ENCODE peak calls at places on chromosomes 6 and 20, in six cellular contexts. H is IMR-90, S is neuronal stem cell, P is mesenchymal stem cell, K is mesendoderm, F is H1. B is an unnamed sample.

GRCh38 chr6:73580247-73581149 is 59.7 kb upstream of the EEF1A1 start:
- DNase-seq in F (peak), H (peak), K (peak), P (peak), S (peak), B (peak)

GRCh38 chr6:1027109-1027794 is 284.6 kb upstream of the FOXQ1 start:
- DNase-seq in P (peak), K (peak), S (no peak), H (peak), F (no peak), B (no peak)

GRCh38 chr6:30061766-30062458 is 847 bp downstream of the POLR1H start:
- DNase-seq in H (peak), K (peak), S (no peak), F (no peak), P (peak), B (no peak)

GRCh38 chr6:135451617-135452190 is 45.8 kb downstream of the AHI1 start:
- DNase-seq in P (peak), H (peak), F (no peak), S (peak), K (peak), B (no peak)

GRCh38 chr6:27138837-27139752 is 108.4 kb upstream of the PRSS16 start:
- DNase-seq in S (peak), K (peak), H (peak), P (peak), F (peak), B (peak)

GRCh38 chr6:122530440-122531046 is 58.9 kb upstream of the SERINC1 start:
- DNase-seq in K (peak), P (peak), S (peak), H (peak), F (peak), B (peak)

GRCh38 chr6:111981441-111981840 is 72.5 kb upstream of the CCN6 start:
- DNase-seq in K (no peak), S (no peak), P (no peak), H (no peak), F (no peak), B (no peak)

GRCh38 chr20:64049060-64049886 is at the start of gene SOX18:
- DNase-seq in H (peak), F (no peak), P (peak), S (no peak), K (peak), B (peak)

GRCh38 chr6:90701146-90701781 is 114.4 kb upstream of the MAP3K7 start:
- DNase-seq in P (no peak), S (no peak), K (peak), F (peak), H (no peak), B (peak)

GRCh38 chr20:5073154-5074049 is 46.4 kb downstream of the PCNA start:
- DNase-seq in F (no peak), H (peak), S (no peak), K (peak), P (peak), B (no peak)

GRCh38 chr6:22575190-22575589 is 5.8 kb downstream of the HDGFL1 start:
- DNase-seq in K (no peak), P (peak), S (no peak), F (no peak), H (peak), B (no peak)

GRCh38 chr6:154532426-154532825 is 21.9 kb upstream of the CNKSR3 start:
- DNase-seq in P (no peak), F (no peak), H (no peak), S (no peak), K (no peak), B (no peak)

GRCh38 chr20:47989957-47990356 is 204.7 kb upstream of the SULF2 start:
- DNase-seq in P (peak), S (no peak), F (no peak), H (no peak), K (no peak), B (no peak)

GRCh38 chr6:117449549-117450439 is 24.1 kb upstream of the ROS1 start:
- DNase-seq in F (no peak), S (peak), H (peak), P (peak), K (peak), B (peak)

GRCh38 chr20:1718604-1719384 is 61.2 kb upstream of the SIRPG start:
- DNase-seq in H (peak), K (no peak), F (no peak), P (no peak), S (no peak), B (no peak)

GRCh38 chr6:161303628-161304340 is 29.9 kb upstream of the AGPAT4 start:
- DNase-seq in H (peak), P (no peak), K (no peak), F (no peak), S (no peak), B (peak)

GRCh38 chr6:11919771-11920440 is 92.2 kb upstream of the HIVEP1 start:
- DNase-seq in F (no peak), K (no peak), H (no peak), P (peak), S (no peak), B (peak)

GRCh38 chr6:18533793-18534192 is 146.6 kb downstream of the RNF144B start:
- DNase-seq in H (no peak), P (no peak), K (peak), F (no peak), S (no peak), B (peak)

GRCh38 chr6:139409026-139409425 is 34.6 kb upstream of the CITED2 start:
- DNase-seq in H (peak), S (no peak), F (no peak), K (peak), P (no peak), B (peak)

GRCh38 chr6:167707686-167708500 is 118.8 kb upstream of the AFDN start:
- DNase-seq in H (no peak), F (no peak), K (no peak), S (no peak), P (no peak), B (peak)

GRCh38 chr6:112298021-112298745 is 43.8 kb upstream of the LAMA4 start:
- DNase-seq in F (no peak), K (no peak), H (peak), S (no peak), P (peak), B (peak)

GRCh38 chr20:57432874-57433491 is 41.8 kb downstream of the RBM38 start:
- DNase-seq in F (no peak), P (peak), K (no peak), S (no peak), H (no peak), B (no peak)

GRCh38 chr6:76779068-76779467 is 684.2 kb downstream of the HTR1B start:
- DNase-seq in F (no peak), H (no peak), S (no peak), K (peak), P (no peak), B (no peak)

GRCh38 chr6:163620670-163621330 is 206.3 kb downstream of the QKI start:
- DNase-seq in K (no peak), F (no peak), P (no peak), S (no peak), H (peak), B (peak)

GRCh38 chr20:59525500-59526241 is 78.7 kb upstream of the PHACTR3 start:
- DNase-seq in F (no peak), K (peak), S (peak), P (peak), H (peak), B (peak)

GRCh38 chr20:64079273-64080012 is at the start of gene RGS19:
- DNase-seq in F (no peak), K (peak), S (peak), P (no peak), H (peak), B (peak)

GRCh38 chr6:80287607-80288006 is 181.1 kb downstream of the BCKDHB start:
- DNase-seq in S (no peak), F (no peak), H (no peak), K (no peak), P (no peak), B (no peak)

GRCh38 chr6:130743175-130743574 is 84.0 kb upstream of the SMLR1 start:
- DNase-seq in S (peak), F (peak), P (no peak), K (peak), H (no peak), B (no peak)

GRCh38 chr6:150877928-150878327 is 12.4 kb downstream of the MTHFD1L start:
- DNase-seq in K (no peak), S (no peak), H (no peak), P (no peak), F (no peak), B (no peak)

GRCh38 chr6:157514659-157515496 is 133.9 kb downstream of the ZDHHC14 start:
- DNase-seq in P (peak), S (no peak), F (no peak), H (peak), K (peak), B (peak)

GRCh38 chr6:21856096-21856825 is 262.7 kb downstream of the SOX4 start:
- DNase-seq in H (peak), P (peak), K (peak), F (no peak), S (no peak), B (peak)

GRCh38 chr6:106025655-106026054 is 60.5 kb upstream of the PRDM1 start:
- DNase-seq in S (no peak), K (no peak), F (no peak), P (no peak), H (peak), B (no peak)

GRCh38 chr20:31948008-31948407 is 3.8 kb downstream of the PDRG1 start:
- DNase-seq in P (no peak), F (no peak), S (no peak), H (no peak), K (peak), B (no peak)

GRCh38 chr6:130008236-130008873 is 10.0 kb upstream of the L3MBTL3 start:
- DNase-seq in H (no peak), S (no peak), F (no peak), P (no peak), K (no peak), B (no peak)

GRCh38 chr6:27297857-27298730 is 14.0 kb downstream of the POM121L2 start:
- DNase-seq in S (no peak), H (peak), K (peak), P (peak), F (no peak), B (no peak)

GRCh38 chr6:24951831-24952299 is 16.1 kb upstream of the RIPOR2 start:
- DNase-seq in K (no peak), F (no peak), P (no peak), S (no peak), H (no peak), B (no peak)

GRCh38 chr6:82145926-82146452 is 101.6 kb downstream of the IBTK start:
- DNase-seq in K (no peak), P (no peak), F (no peak), H (no peak), S (no peak), B (no peak)

GRCh38 chr6:82144007-82144851 is 103.3 kb downstream of the IBTK start:
- DNase-seq in P (peak), F (no peak), S (no peak), K (peak), H (peak), B (peak)

GRCh38 chr6:82143041-82143481 is 104.5 kb downstream of the IBTK start:
- DNase-seq in F (no peak), H (peak), P (no peak), K (no peak), S (no peak), B (peak)

GRCh38 chr6:82142524-82142923 is 105.0 kb downstream of the IBTK start:
- DNase-seq in S (no peak), H (no peak), F (no peak), P (no peak), K (no peak), B (no peak)

DNA sequence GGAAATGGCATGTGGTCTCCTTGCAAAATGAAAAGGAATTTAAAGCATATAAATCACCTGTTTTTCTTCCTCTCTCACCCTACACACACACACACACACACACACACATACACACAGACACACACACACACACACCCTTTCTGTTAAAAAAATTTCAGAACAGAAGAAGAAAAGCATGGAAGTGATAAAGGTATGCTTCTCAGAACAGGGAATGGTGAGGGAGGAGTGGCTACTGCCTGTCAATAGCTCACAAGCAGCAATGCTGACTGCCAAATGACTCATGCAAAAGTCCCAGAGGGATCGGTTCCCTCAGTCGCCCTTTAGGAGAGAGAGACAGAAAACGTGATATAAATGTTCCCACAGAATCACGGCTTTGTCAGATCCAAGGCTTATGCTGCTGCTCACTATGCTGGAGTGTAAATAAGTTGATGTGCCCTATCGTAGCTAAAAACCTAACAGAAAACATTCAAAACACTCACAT is 102.7 kb downstream of the IBTK start:
- DNase-seq in H (peak), S (no peak), P (peak), F (no peak), K (peak), B (peak)
- H3K4me2 ChIP-seq in H (peak), S (no peak), P (peak), F (no peak), K (no peak), B (no peak)

GRCh38 chr6:143339223-143339622 is 111.3 kb downstream of the ADAT2 start:
- DNase-seq in S (no peak), F (no peak), K (no peak), H (no peak), P (no peak), B (no peak)

GRCh38 chr6:143337201-143337949 is 113.1 kb downstream of the ADAT2 start:
- DNase-seq in F (peak), S (no peak), H (peak), P (peak), K (peak), B (peak)

GRCh38 chr6:143333749-143334520 is 116.6 kb downstream of the ADAT2 start:
- DNase-seq in F (no peak), H (no peak), S (no peak), K (no peak), P (no peak), B (no peak)

GRCh38 chr6:143335865-143336264 is 114.6 kb downstream of the ADAT2 start:
- DNase-seq in K (no peak), H (no peak), F (no peak), P (no peak), S (no peak), B (no peak)

DNA sequence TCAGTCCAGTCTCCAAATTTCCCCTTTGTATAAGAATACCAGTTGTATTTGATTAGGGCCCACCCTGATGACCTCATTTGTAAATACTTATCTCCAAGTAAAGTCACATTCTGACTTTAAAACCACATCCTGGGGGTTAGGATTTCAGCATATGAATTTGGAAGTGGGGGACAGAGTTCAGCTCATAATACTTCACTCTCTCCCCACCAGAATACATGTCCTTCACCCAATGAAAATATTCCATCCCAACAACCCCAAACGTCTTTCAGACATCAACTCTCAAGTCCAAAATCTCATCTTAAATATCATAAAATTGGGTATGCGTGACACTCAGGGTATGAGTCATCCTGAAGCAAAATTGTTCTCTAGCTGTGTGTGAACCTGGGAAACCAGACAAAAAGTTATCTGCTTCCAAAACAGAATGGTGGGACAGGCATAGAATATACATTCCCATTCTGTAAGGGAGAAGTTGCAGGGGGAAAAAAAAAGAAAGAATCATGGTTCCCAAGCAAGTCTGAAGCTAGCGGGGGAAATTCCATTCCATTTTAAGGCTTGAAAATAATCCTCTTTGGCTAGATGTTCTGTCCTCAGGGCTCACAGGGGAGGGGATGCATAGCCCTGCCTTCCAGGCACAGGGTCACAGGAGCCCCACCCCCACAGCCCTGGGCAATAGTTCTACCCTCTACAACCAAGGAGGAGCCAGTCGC is 113.9 kb downstream of the ADAT2 start:
- DNase-seq in K (peak), S (no peak), P (peak), F (no peak), H (peak), B (no peak)
- H3K4me3 ChIP-seq in K (no peak), S (no peak), P (no peak), F (no peak), H (no peak), B (no peak)

GRCh38 chr6:2448826-2449571 is 203.6 kb upstream of the GMDS start:
- DNase-seq in K (peak), H (peak), S (peak), P (peak), F (no peak), B (peak)
- H4K8ac ChIP-seq in K (no peak), H (no peak), S (no peak), P (no peak), F (no peak), B (no peak)

GRCh38 chr20:10572853-10573252 is 100.9 kb downstream of the JAG1 start:
- DNase-seq in P (no peak), H (no peak), F (no peak), K (no peak), S (no peak), B (no peak)
- H3K4me2 ChIP-seq in P (no peak), H (no peak), F (no peak), K (no peak), S (no peak), B (no peak)

GRCh38 chr6:32096087-32096393 is 13.1 kb downstream of the TNXB start:
- DNase-seq in H (no peak), P (no peak), K (no peak), F (no peak), S (no peak), B (no peak)

GRCh38 chr6:32096394-32097258 is 12.5 kb downstream of the TNXB start:
- DNase-seq in K (no peak), H (no peak), S (no peak), P (no peak), F (no peak), B (no peak)

GRCh38 chr6:32092760-32093497 is 16.2 kb downstream of the TNXB start:
- DNase-seq in S (no peak), K (no peak), H (peak), F (no peak), P (peak), B (no peak)

DNA sequence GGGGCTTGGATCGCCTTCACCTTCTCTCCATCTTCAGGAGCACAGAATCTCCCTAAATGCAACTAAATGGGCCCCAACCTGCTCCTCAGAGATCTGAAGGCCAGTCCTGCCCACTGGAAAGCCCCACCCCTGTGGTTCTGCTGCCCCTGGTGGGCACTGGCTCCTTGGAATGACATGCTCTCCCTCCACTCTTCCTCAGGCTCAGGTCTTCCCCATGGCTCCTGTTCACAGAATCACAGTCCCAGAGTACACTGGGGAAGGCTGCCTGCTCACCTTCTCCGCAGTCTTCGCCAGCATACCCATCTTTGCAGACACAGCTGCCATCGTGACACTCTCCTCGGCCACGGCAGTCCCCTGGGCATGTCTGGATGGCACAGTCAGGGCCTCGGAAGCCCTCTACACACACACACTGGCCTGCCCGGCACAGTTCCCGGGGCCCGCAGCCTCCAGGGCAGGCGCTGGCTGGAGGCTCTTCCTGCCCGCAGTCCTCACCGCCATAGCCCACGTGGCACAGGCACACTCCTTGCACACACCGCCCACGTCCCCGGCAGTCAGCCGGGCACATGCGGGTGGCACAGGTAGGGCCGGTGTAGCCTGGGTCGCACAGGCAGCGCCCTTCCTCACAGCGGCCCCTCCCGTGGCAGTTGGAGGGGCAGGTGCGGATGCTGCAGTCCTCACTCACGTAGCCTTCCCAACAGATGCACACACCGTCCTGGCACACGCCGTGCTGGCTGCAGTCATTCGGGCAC is 13.6 kb downstream of the TNXB start:
- DNase-seq in K (no peak), F (no peak), P (no peak), H (no peak), S (no peak), B (peak)
- H3K4me3 ChIP-seq in K (no peak), F (no peak), P (no peak), H (no peak), S (no peak), B (peak)

GRCh38 chr20:38962044-38962897 is at the start of gene DHX35:
- DNase-seq in P (peak), H (peak), F (peak), S (peak), K (peak), B (peak)
- H4K8ac ChIP-seq in P (peak), H (peak), F (peak), S (no peak), K (peak), B (peak)

GRCh38 chr6:16737389-16737788 is 23.9 kb downstream of the ATXN1 start:
- DNase-seq in P (peak), K (peak), S (no peak), H (peak), F (no peak), B (no peak)

GRCh38 chr6:16737926-16738325 is 23.3 kb downstream of the ATXN1 start:
- DNase-seq in H (peak), S (no peak), K (no peak), F (no peak), P (no peak), B (no peak)

GRCh38 chr6:16739329-16739801 is 21.9 kb downstream of the ATXN1 start:
- DNase-seq in S (no peak), K (peak), F (no peak), P (peak), H (peak), B (no peak)

GRCh38 chr6:16735014-16735413 is 26.2 kb downstream of the ATXN1 start:
- DNase-seq in S (no peak), F (no peak), P (no peak), K (no peak), H (no peak), B (no peak)

GRCh38 chr6:16736856-16737255 is 24.4 kb downstream of the ATXN1 start:
- DNase-seq in H (no peak), S (no peak), F (no peak), K (no peak), P (no peak), B (no peak)
- H3K4me2 ChIP-seq in H (peak), S (no peak), F (no peak), K (no peak), P (no peak), B (no peak)

DNA sequence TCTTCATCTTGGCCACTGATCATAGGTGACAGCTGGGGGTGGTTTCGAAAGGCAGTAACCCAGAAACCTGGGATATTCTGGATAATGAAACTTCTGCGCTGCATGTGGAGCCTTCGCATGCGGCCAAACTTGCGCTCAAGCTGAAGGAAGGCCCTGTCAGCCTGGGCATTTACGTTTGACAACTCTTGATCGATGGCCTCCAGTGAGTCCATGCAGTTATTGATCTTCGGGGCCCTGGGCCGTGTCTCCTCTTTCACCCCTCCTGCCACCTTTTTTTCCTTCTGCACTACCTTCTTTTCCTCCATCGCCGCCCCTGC is 729 bp downstream of the TSPYL4 start:
- DNase-seq in F (no peak), P (no peak), H (no peak), K (no peak), S (no peak), B (no peak)
- H3K4me3 ChIP-seq in F (peak), P (peak), H (peak), K (peak), S (peak), B (peak)